ENCODE peak calls at places on chromosome 10, in eight cellular contexts. W is ovary, I is heart left ventricle, E is breast epithelium, C is stomach, R is spleen, K is adrenal gland, V is Peyer's patch. Q is an unnamed sample.

GRCh38 chr10:93907049-93907448 is 13.3 kb downstream of the SLC35G1 start:
- DNase-seq in W (no peak), I (no peak), E (no peak), C (no peak), R (no peak), K (no peak), V (no peak), Q (no peak)

GRCh38 chr10:30364391-30365268 is 15.6 kb upstream of the MTPAP start:
- DNase-seq in W (no peak), I (no peak), E (no peak), C (no peak), R (no peak), K (no peak), V (no peak), Q (peak; percentile 75)

GRCh38 chr10:112330154-112330553 is 43.8 kb upstream of the ACSL5 start:
- DNase-seq in W (no peak), I (no peak), E (no peak), C (peak; percentile 37), R (no peak), K (no peak), V (no peak), Q (no peak)

GRCh38 chr10:52755297-52756062 is 17.1 kb downstream of the MBL2 start:
- DNase-seq in W (no peak), I (no peak), E (no peak), C (no peak), R (no peak), K (peak; percentile 61), V (no peak), Q (no peak)

GRCh38 chr10:118108194-118109026 is 61.7 kb upstream of the RAB11FIP2 start:
- DNase-seq in W (no peak), I (no peak), E (no peak), C (no peak), R (no peak), K (no peak), V (no peak), Q (no peak)

GRCh38 chr10:24711465-24711864 is 12.2 kb downstream of the ARHGAP21 start:
- DNase-seq in W (no peak), I (no peak), E (no peak), C (no peak), R (no peak), K (no peak), V (no peak), Q (no peak)

GRCh38 chr10:34768261-34768971 is 46.7 kb downstream of the PARD3 start:
- DNase-seq in W (no peak), I (peak; percentile 83), E (peak; percentile 81), C (peak; percentile 89), R (no peak), K (peak; percentile 90), V (no peak), Q (peak; percentile 79)

GRCh38 chr10:131125511-131126225 is 185.9 kb downstream of the TCERG1L start:
- DNase-seq in W (no peak), I (no peak), E (no peak), C (no peak), R (peak; percentile 65), K (no peak), V (no peak), Q (no peak)

GRCh38 chr10:60536529-60537114 is 146.9 kb upstream of the ANK3 start:
- DNase-seq in W (no peak), I (no peak), E (no peak), C (no peak), R (no peak), K (no peak), V (no peak), Q (no peak)

GRCh38 chr10:45419673-45420020 is 45.6 kb downstream of the ALOX5 start:
- DNase-seq in W (no peak), I (no peak), E (no peak), C (no peak), R (no peak), K (no peak), V (peak; percentile 32), Q (no peak)

GRCh38 chr10:113978802-113979201 is 64.9 kb upstream of the ADRB1 start:
- DNase-seq in W (no peak), I (peak; percentile 72), E (no peak), C (no peak), R (no peak), K (no peak), V (no peak), Q (no peak)

GRCh38 chr10:48493083-48493871 is 111.6 kb downstream of the ARHGAP22 start:
- DNase-seq in W (no peak), I (no peak), E (no peak), C (peak; percentile 21), R (peak; percentile 78), K (peak; percentile 48), V (peak; percentile 52), Q (peak; percentile 85)

GRCh38 chr10:133324198-133324792 is 12.4 kb downstream of the CALY start:
- DNase-seq in W (no peak), I (no peak), E (no peak), C (peak; percentile 87), R (peak; percentile 87), K (peak; percentile 89), V (peak; percentile 66), Q (no peak)

GRCh38 chr10:3891396-3891795 is 106.4 kb upstream of the KLF6 start:
- DNase-seq in W (no peak), I (no peak), E (no peak), C (no peak), R (no peak), K (no peak), V (no peak), Q (no peak)

GRCh38 chr10:90849956-90850749 is 7.7 kb downstream of the HTR7 start:
- DNase-seq in W (no peak), I (no peak), E (no peak), C (no peak), R (no peak), K (no peak), V (no peak), Q (no peak)

GRCh38 chr10:114575417-114576131 is 82.5 kb downstream of the ABLIM1 start:
- DNase-seq in W (no peak), I (no peak), E (no peak), C (no peak), R (no peak), K (no peak), V (no peak), Q (no peak)

DNA sequence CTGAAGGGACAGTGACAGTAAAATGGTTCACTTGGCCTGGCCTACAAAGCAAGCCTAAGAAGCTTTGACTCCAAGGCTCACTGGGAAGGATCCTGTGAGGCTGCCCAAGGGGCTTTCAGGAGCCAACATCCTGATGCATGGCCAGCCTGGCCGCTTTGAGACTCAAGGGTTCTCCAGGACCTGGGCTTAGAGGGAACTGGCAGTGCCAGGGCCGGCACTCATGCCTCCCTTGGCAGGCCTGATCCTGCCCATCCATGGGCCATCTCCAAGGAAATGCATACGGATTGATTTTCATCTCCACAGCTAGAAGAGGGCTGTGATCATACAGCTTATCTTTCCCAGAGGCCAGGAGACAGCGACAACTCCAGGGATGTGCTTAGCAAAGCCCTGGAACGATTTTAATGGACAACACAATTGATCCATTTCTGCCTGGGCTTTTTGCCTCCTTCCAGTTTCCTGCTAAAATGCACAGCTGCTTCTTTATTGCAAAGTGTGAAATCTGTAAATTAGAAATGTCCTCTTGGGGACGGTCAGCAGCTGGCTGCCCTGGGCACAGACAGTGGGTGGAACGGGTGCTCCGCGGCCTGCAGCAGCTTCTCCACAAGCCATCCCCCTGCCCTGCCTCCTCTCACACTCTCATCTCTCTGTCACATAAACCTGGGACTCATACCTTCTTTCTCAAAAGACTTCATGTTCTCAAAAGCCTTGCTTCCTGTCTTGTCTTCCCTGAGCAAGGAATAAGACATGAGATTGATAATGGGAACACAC is 288.5 kb downstream of the GRID1 start:
- DNase-seq in W (no peak), I (no peak), E (no peak), C (peak; percentile 14), R (peak; percentile 47), K (peak; percentile 45), V (no peak), Q (no peak)
- TF ChIP-seq CTCF in W (no peak), I (no peak), E (no peak), C (no peak), R (no peak), K (no peak), V (no peak), Q (no peak)

DNA sequence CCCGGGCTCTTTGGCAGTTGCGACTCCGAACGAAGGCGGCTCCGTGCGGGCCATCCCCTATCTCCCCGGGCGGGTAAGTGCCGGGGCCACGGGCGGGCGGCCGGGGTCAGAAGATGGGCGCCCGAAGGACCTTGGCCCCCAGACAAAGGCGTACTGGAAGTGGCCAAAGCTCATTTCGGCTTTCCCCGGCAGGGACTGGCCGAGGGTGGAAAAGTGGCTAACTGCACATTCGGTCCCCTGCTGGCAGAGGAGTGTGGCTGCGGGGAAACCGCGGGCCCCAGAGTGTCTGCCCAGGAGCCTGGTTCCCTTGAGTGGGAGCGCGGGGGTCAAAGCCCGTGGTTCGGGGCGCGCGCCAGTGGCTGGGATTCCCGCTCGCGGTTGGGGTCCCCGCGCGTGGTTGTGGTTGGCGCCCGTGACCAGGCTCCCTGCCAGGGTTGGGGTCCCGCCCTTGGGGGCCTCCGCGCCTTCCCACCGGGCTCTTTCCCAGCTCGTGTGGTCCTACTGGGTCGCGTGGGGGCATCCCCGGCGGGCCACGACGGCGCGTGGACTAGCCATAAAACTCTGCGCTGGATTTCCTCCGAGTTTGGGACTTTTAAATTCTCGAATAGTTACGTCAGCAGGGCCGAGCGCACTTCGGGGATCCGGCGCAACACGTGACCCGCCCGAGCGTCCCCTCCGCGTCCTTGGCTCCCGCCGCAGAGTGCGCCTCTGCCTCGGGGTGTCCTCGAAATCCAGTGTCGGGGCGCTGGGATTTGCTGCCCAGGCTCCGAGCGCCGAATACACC is 124.4 kb downstream of the TACC2 start:
- DNase-seq in W (peak; percentile 83), I (peak; percentile 80), E (peak; percentile 79), C (peak; percentile 69), R (peak; percentile 78), K (peak; percentile 88), V (no peak), Q (peak; percentile 96)
- TF ChIP-seq POLR2A in W (peak; percentile 92), I (peak; percentile 94), E (peak; percentile 58), C (peak; percentile 90), R (peak; percentile 47), K (peak; percentile 92), V (peak; percentile 72), Q (no peak)

GRCh38 chr10:119198438-119198837 is 8.9 kb upstream of the GRK5 start:
- DNase-seq in W (no peak), I (no peak), E (no peak), C (no peak), R (no peak), K (no peak), V (no peak), Q (no peak)
- TF ChIP-seq CTCF in W (no peak), I (peak; percentile 36), E (no peak), C (peak; percentile 13), R (no peak), K (no peak), V (peak; percentile 16), Q (no peak)

DNA sequence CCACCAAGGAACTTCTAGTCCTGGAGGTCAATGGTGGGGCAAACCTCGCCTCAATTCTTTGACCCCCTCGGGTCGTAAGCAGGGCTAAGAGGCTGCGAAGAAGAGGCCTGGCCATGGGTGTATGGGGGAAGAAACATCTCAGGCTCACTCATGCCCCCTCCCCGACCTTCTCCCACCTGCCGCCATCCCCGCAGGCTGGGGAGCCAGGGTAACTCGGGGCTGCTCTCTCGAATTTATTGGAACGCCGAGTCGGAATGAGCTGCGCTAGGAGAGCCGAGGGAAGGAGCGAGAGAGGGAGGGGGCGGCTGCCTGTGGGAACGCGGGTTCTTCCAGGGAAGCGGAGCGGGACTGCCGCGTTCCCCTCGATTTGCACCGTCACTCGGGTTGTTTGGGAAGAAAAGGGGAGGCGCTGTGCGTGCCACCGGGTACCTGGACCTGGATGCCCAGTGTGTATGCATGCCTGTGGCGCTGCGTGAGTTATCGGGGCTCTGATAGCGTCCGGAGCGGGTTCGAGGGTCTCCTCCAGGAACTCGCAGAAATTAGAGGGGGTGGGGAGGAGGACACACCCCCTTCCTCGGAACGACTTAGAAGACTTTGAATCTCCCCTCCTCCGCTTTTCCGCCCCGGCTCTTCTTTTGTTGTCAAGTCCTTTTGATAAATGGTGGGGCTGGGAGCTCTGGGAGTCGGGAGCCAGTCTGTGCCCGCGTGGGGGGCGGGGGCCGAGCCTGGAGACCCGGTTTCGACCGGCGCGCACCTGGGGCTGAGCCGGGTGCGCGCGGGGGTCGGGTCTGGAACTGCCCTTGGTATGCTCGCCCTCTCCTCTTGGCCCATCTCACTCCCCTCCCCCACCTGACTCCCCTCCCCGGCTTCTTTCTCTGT is 1.8 kb upstream of the ZNF503 start:
- DNase-seq in W (peak; percentile 76), I (no peak), E (peak; percentile 55), C (peak; percentile 63), R (no peak), K (peak; percentile 78), V (no peak), Q (no peak)
- TF ChIP-seq POLR2A in W (no peak), I (no peak), E (no peak), C (no peak), R (no peak), K (peak; percentile 52), V (no peak), Q (no peak)

Q was measured in lower leg skin.